ENCODE peak calls at places on chromosomes 12 and 14, in six cellular contexts. Q is choroid plexus epithelial cell, T is GM23338, I is fibroblast of mammary gland, L is breast epithelium, S is psoas muscle. D is an unnamed sample.

GRCh38 chr14:104659764-104660523 is 29.5 kb upstream of the INF2 start:
- DNase-seq in Q (no peak), L (no peak), T (no peak), I (no peak), S (no peak), D (no peak)

GRCh38 chr14:100770605-100771120 is 44.0 kb downstream of the DLK1 start:
- DNase-seq in I (no peak), L (peak; percentile 30), S (no peak), T (no peak), Q (no peak), D (no peak)

GRCh38 chr14:56324831-56325230 is 206.6 kb downstream of the PELI2 start:
- DNase-seq in I (peak; percentile 65), Q (no peak), S (no peak), T (no peak), L (no peak), D (no peak)

GRCh38 chr12:102888511-102888910 is 28.5 kb downstream of the PAH start:
- DNase-seq in Q (no peak), I (no peak), S (no peak), T (no peak), L (no peak), D (no peak)

GRCh38 chr14:89826581-89826980 is 127.9 kb downstream of the EFCAB11 start:
- DNase-seq in Q (no peak), I (no peak), T (no peak), L (no peak), S (no peak), D (no peak)

GRCh38 chr12:44835641-44836379 is 40.3 kb downstream of the NELL2 start:
- DNase-seq in L (no peak), S (no peak), I (peak; percentile 3), Q (no peak), T (no peak), D (no peak)

GRCh38 chr12:10941916-10942607 is 3.0 kb upstream of the TAS2R14 start:
- DNase-seq in S (no peak), L (no peak), Q (peak; percentile 22), T (peak; percentile 34), I (no peak), D (no peak)

GRCh38 chr14:67532998-67533753 is at the start of gene PLEKHH1:
- DNase-seq in T (peak; percentile 92), Q (peak; percentile 61), S (peak; percentile 78), I (peak; percentile 61), L (peak; percentile 69), D (no peak)

GRCh38 chr12:127579446-127579845 is 687.5 kb upstream of the TMEM132C start:
- DNase-seq in L (no peak), Q (no peak), I (no peak), S (no peak), T (no peak), D (no peak)

GRCh38 chr14:99133563-99134332 is 138.2 kb downstream of the BCL11B start:
- DNase-seq in I (no peak), L (peak; percentile 41), S (no peak), Q (no peak), T (peak; percentile 27), D (peak; percentile 82)

GRCh38 chr12:77845831-77846230 is 15.1 kb downstream of the NAV3 start:
- DNase-seq in L (no peak), S (no peak), Q (peak; percentile 71), I (peak; percentile 62), T (no peak), D (no peak)

GRCh38 chr12:6328945-6329692 is 12.8 kb downstream of the TNFRSF1A start:
- DNase-seq in S (no peak), I (no peak), T (peak; percentile 86), Q (no peak), L (no peak), D (no peak)

GRCh38 chr12:99706736-99707473 is 59.4 kb downstream of the GARIN6 start:
- DNase-seq in T (no peak), Q (no peak), L (no peak), I (no peak), S (no peak), D (no peak)

GRCh38 chr14:68727315-68728078 is 65.4 kb downstream of the ZFP36L1 start:
- DNase-seq in Q (no peak), T (no peak), L (no peak), I (no peak), S (no peak), D (no peak)

GRCh38 chr12:82841379-82841778 is 154.7 kb downstream of the TMTC2 start:
- DNase-seq in S (no peak), I (no peak), L (no peak), Q (no peak), T (no peak), D (no peak)

GRCh38 chr14:58533417-58533816 is 104.3 kb upstream of the DACT1 start:
- DNase-seq in I (peak; percentile 7), Q (peak; percentile 37), T (no peak), S (no peak), L (no peak), D (no peak)

GRCh38 chr12:2372735-2373134 is 319.9 kb downstream of the CACNA1C start:
- DNase-seq in I (no peak), L (no peak), S (peak; percentile 37), T (no peak), Q (no peak), D (no peak)

GRCh38 chr14:89920041-89920440 is 34.5 kb downstream of the EFCAB11 start:
- DNase-seq in Q (no peak), I (no peak), T (no peak), L (no peak), S (no peak), D (no peak)

GRCh38 chr12:112161711-112162110 is 36.4 kb downstream of the TRAFD1 start:
- DNase-seq in L (peak; percentile 34), I (peak; percentile 7), T (no peak), S (no peak), Q (peak; percentile 60), D (no peak)

GRCh38 chr14:61542848-61543790 is 152.2 kb upstream of the HIF1A start:
- DNase-seq in T (no peak), L (no peak), I (peak; percentile 60), S (no peak), Q (no peak), D (no peak)

GRCh38 chr14:20873370-20874177 is 17.6 kb upstream of the RNASE3 start:
- DNase-seq in Q (peak; percentile 84), L (peak; percentile 69), S (peak; percentile 83), T (peak; percentile 97), I (peak; percentile 77), D (peak; percentile 87)

GRCh38 chr12:88802307-88802706 is 222.0 kb upstream of the KITLG start:
- DNase-seq in S (no peak), I (no peak), T (no peak), L (no peak), Q (no peak), D (no peak)

GRCh38 chr12:56900583-56900982 is 33.6 kb downstream of the SDR9C7 start:
- DNase-seq in S (no peak), T (no peak), L (no peak), I (peak; percentile 46), Q (no peak), D (no peak)

GRCh38 chr12:56903374-56903773 is 30.8 kb downstream of the SDR9C7 start:
- DNase-seq in L (no peak), Q (no peak), T (no peak), I (no peak), S (no peak), D (no peak)

GRCh38 chr12:56908136-56908535 is 26.1 kb downstream of the SDR9C7 start:
- DNase-seq in S (no peak), L (no peak), Q (no peak), T (no peak), I (no peak), D (no peak)

GRCh38 chr12:56905852-56906251 is 28.4 kb downstream of the SDR9C7 start:
- DNase-seq in T (no peak), L (no peak), S (no peak), I (no peak), Q (no peak), D (no peak)
- TF ChIP-seq CTCF in T (no peak), L (no peak), S (no peak), I (no peak), Q (no peak), D (no peak)

GRCh38 chr12:132506328-132506727 is 16.4 kb downstream of the FBRSL1 start:
- DNase-seq in T (no peak), S (no peak), I (no peak), L (no peak), Q (no peak), D (no peak)
- TF ChIP-seq CTCF in T (no peak), S (no peak), I (no peak), L (no peak), Q (no peak), D (no peak)

DNA sequence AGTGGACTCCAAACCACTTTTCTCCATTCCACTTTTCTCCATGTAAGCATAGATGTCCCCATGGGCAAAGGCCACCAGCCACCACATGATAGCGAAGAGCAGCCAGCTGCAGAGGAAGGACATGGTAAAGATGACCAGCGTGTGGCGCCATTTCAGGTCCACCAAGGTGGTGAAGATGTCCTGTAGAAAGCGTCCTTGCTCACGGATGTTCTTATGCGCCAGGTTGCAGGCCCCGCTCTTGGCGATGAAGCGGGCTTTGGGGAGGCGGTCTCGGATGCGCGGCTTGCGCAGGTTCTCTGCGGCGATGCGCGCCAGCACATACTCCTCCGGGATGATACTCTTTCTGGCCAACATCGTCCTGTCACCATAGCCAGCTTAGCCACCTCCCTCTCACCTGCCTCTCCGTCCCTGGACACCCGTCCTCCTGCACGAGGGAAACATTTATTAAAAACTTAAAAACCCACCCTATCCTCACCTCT is 1.2 kb downstream of the KCNJ8 start:
- DNase-seq in Q (peak; percentile 34), I (peak; percentile 44), T (peak; percentile 87), L (no peak), S (peak; percentile 35), D (no peak)
- TF ChIP-seq CTCF in Q (peak; percentile 55), I (peak; percentile 38), T (peak; percentile 58), L (no peak), S (no peak), D (peak; percentile 27)

GRCh38 chr14:97411938-97412612 is 614.9 kb downstream of the VRK1 start:
- DNase-seq in L (no peak), Q (peak; percentile 1), T (peak; percentile 76), S (no peak), I (no peak), D (no peak)

GRCh38 chr14:97408503-97408902 is 611.3 kb downstream of the VRK1 start:
- DNase-seq in I (no peak), S (no peak), Q (no peak), L (no peak), T (no peak), D (no peak)

GRCh38 chr14:97408937-97409860 is 612.0 kb downstream of the VRK1 start:
- DNase-seq in S (no peak), L (no peak), I (no peak), T (no peak), Q (no peak), D (no peak)

GRCh38 chr14:97412933-97413574 is 615.9 kb downstream of the VRK1 start:
- DNase-seq in S (no peak), I (no peak), L (no peak), Q (no peak), T (no peak), D (no peak)

DNA sequence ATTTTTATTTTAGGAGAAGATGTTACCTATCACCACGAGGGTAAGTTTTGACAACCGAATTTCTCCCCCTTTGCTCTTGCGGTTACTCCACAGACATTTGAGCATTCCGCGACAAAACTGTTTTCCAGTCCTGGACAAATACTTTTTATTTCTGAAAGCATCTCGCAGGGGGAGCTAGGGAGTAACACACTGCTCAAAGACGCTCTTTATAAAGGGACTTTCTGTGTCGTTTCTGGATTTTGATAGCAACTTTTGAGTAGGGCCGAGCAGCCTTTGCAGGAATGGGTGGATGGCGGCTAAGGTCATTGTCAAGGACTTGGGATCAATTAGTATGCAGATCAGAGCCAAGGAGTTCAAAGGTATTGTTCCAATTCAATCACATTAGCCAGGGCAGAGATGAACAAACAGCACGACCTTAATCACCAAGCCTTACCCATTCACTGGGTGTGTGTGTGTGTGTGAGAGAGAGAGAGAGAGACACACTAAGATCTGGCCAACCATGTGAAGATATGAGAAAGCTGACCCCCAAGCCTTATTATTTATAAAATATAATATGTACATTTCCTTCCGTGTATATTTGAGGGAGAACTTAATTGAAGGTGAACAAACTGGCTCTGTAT is 613.6 kb downstream of the VRK1 start:
- DNase-seq in T (peak; percentile 36), Q (no peak), I (no peak), S (no peak), L (no peak), D (no peak)
- TF ChIP-seq CTCF in T (no peak), Q (no peak), I (no peak), S (no peak), L (no peak), D (no peak)